ENCODE peak calls at places on chromosomes 6 and 20, in four cellular contexts. S is EL, V is endodermal cell, T is Calu3. L is an unnamed sample.

GRCh38 chr6:10685092-10685769 is 9.2 kb downstream of the C6orf52 start:
- DNase-seq in V (no peak), T (no peak), S (no peak), L (no peak)

GRCh38 chr6:159168536-159169192 is 536 bp upstream of the FNDC1 start:
- DNase-seq in T (peak; percentile 69), V (peak; percentile 92), S (peak; percentile 57), L (no peak)

GRCh38 chr6:159898519-159898918 is 7.7 kb downstream of the MAS1 start:
- DNase-seq in S (no peak), T (no peak), V (no peak), L (no peak)

GRCh38 chr6:113949499-113949898 is 21.4 kb downstream of the HDAC2 start:
- DNase-seq in S (no peak), V (no peak), T (no peak), L (no peak)

GRCh38 chr20:45061244-45061643 is 39.7 kb downstream of the KCNS1 start:
- DNase-seq in T (peak; percentile 35), V (no peak), S (peak; percentile 97), L (no peak)

GRCh38 chr6:88748141-88748540 is 215.3 kb downstream of the RNGTT start:
- DNase-seq in T (no peak), S (no peak), V (no peak), L (no peak)

GRCh38 chr6:27532820-27533538 is 60.1 kb upstream of the ZNF184 start:
- DNase-seq in S (peak; percentile 88), V (no peak), T (no peak), L (no peak)

GRCh38 chr20:32052090-32052791 is at the start of gene HCK:
- DNase-seq in V (peak; percentile 70), S (no peak), T (no peak), L (no peak)

GRCh38 chr20:57717797-57718196 is 8.0 kb upstream of the PMEPA1 start:
- DNase-seq in S (peak; percentile 65), V (no peak), T (peak; percentile 67), L (no peak)

L was measured in T-helper 17 cell.